ENCODE peak calls at places on chromosomes 4 and X, in ten cellular contexts. L, H, N, Q, A, B, T, J, O and C are unnamed samples.

GRCh38 chrX:81054904-81055303 is 146.8 kb downstream of the HMGN5 start:
- DNase-seq in L (peak), H (no peak), N (no peak), Q (no peak), A (no peak), B (no peak), T (no peak), J (no peak), O (no peak), C (no peak)

GRCh38 chr4:68498413-68499007 is 51.2 kb downstream of the TMPRSS11E start:
- DNase-seq in L (peak), H (peak), N (peak), Q (peak), A (peak), B (no peak), T (peak), J (peak), O (no peak), C (peak)

GRCh38 chr4:75924309-75924708 is 16.5 kb downstream of the NAAA start:
- DNase-seq in L (no peak), H (no peak), N (no peak), Q (no peak), A (no peak), B (no peak), T (no peak), J (no peak), O (no peak), C (no peak)

GRCh38 chrX:153908219-153908875 is 3.9 kb downstream of the AVPR2 start:
- DNase-seq in L (peak), H (no peak), N (no peak), Q (no peak), A (no peak), B (no peak), T (no peak), J (no peak), O (no peak), C (no peak)

GRCh38 chrX:19886888-19887531 is 390 bp downstream of the SH3KBP1 start:
- DNase-seq in L (peak), H (no peak), N (peak), Q (no peak), A (peak), B (no peak), T (no peak), J (no peak), O (no peak), C (no peak)

GRCh38 chrX:70219938-70220764 is 14.3 kb upstream of the AWAT1 start:
- DNase-seq in L (peak), H (peak), N (no peak), Q (peak), A (peak), B (no peak), T (no peak), J (no peak), O (no peak), C (no peak)

GRCh38 chr4:125776146-125776545 is 461.4 kb downstream of the FAT4 start:
- DNase-seq in L (no peak), H (no peak), N (no peak), Q (no peak), A (no peak), B (no peak), T (no peak), J (no peak), O (no peak), C (no peak)

GRCh38 chr4:40395908-40396806 is 61.0 kb downstream of the CHRNA9 start:
- DNase-seq in L (no peak), H (peak), N (no peak), Q (peak), A (peak), B (peak), T (no peak), J (no peak), O (no peak), C (peak)

GRCh38 chr4:77800483-77801259 is 18.5 kb downstream of the CNOT6L start:
- DNase-seq in L (no peak), H (no peak), N (no peak), Q (no peak), A (no peak), B (no peak), T (no peak), J (no peak), O (no peak), C (peak)

GRCh38 chrX:56751071-56751470 is 22.0 kb downstream of the NBDY start:
- DNase-seq in L (no peak), H (no peak), N (no peak), Q (no peak), A (no peak), B (no peak), T (no peak), J (no peak), O (no peak), C (no peak)

GRCh38 chr4:3784469-3785291 is 18.5 kb downstream of the ADRA2C start:
- DNase-seq in L (no peak), H (no peak), N (no peak), Q (no peak), A (no peak), B (no peak), T (no peak), J (no peak), O (no peak), C (no peak)

GRCh38 chrX:9612146-9612505 is 147.3 kb downstream of the TBL1X start:
- DNase-seq in L (no peak), H (no peak), N (no peak), Q (peak), A (no peak), B (no peak), T (no peak), J (no peak), O (no peak), C (no peak)

GRCh38 chr4:32462944-32463343 is 1742.8 kb downstream of the PCDH7 start:
- DNase-seq in L (no peak), H (no peak), N (no peak), Q (no peak), A (peak), B (no peak), T (no peak), J (no peak), O (no peak), C (no peak)

GRCh38 chr4:37453361-37454262 is 209.1 kb downstream of the NWD2 start:
- DNase-seq in L (peak), H (peak), N (no peak), Q (no peak), A (peak), B (peak), T (peak), J (peak), O (no peak), C (no peak)

GRCh38 chr4:108484187-108484586 is 136.2 kb upstream of the RPL34 start:
- DNase-seq in L (no peak), H (no peak), N (no peak), Q (no peak), A (no peak), B (no peak), T (no peak), J (no peak), O (no peak), C (no peak)

GRCh38 chr4:53039741-53040458 is 177.8 kb downstream of the RASL11B start:
- DNase-seq in L (no peak), H (no peak), N (no peak), Q (no peak), A (no peak), B (no peak), T (no peak), J (no peak), O (no peak), C (no peak)

GRCh38 chrX:13748486-13748885 is 13.9 kb downstream of the OFD1 start:
- DNase-seq in L (no peak), H (no peak), N (no peak), Q (no peak), A (no peak), B (no peak), T (no peak), J (no peak), O (no peak), C (no peak)

GRCh38 chr4:112183252-112183651 is 38.0 kb downstream of the FAM241A start:
- DNase-seq in L (no peak), H (no peak), N (no peak), Q (no peak), A (no peak), B (no peak), T (peak), J (no peak), O (no peak), C (no peak)

GRCh38 chrX:17608898-17609297 is 128.4 kb upstream of the SCML1 start:
- DNase-seq in L (no peak), H (no peak), N (no peak), Q (no peak), A (no peak), B (no peak), T (no peak), J (no peak), O (no peak), C (no peak)

GRCh38 chr4:152666946-152667345 is 12.9 kb downstream of the TMEM154 start:
- DNase-seq in L (no peak), H (no peak), N (no peak), Q (no peak), A (no peak), B (no peak), T (no peak), J (no peak), O (no peak), C (no peak)

GRCh38 chr4:152665691-152666410 is 13.9 kb downstream of the TMEM154 start:
- DNase-seq in L (no peak), H (no peak), N (no peak), Q (no peak), A (no peak), B (no peak), T (no peak), J (no peak), O (no peak), C (no peak)

GRCh38 chr4:152661649-152662048 is 18.1 kb downstream of the TMEM154 start:
- DNase-seq in L (no peak), H (no peak), N (no peak), Q (no peak), A (no peak), B (no peak), T (peak), J (no peak), O (no peak), C (no peak)

GRCh38 chr4:152660526-152660925 is 19.3 kb downstream of the TMEM154 start:
- DNase-seq in L (no peak), H (no peak), N (no peak), Q (no peak), A (no peak), B (no peak), T (no peak), J (no peak), O (no peak), C (no peak)

DNA sequence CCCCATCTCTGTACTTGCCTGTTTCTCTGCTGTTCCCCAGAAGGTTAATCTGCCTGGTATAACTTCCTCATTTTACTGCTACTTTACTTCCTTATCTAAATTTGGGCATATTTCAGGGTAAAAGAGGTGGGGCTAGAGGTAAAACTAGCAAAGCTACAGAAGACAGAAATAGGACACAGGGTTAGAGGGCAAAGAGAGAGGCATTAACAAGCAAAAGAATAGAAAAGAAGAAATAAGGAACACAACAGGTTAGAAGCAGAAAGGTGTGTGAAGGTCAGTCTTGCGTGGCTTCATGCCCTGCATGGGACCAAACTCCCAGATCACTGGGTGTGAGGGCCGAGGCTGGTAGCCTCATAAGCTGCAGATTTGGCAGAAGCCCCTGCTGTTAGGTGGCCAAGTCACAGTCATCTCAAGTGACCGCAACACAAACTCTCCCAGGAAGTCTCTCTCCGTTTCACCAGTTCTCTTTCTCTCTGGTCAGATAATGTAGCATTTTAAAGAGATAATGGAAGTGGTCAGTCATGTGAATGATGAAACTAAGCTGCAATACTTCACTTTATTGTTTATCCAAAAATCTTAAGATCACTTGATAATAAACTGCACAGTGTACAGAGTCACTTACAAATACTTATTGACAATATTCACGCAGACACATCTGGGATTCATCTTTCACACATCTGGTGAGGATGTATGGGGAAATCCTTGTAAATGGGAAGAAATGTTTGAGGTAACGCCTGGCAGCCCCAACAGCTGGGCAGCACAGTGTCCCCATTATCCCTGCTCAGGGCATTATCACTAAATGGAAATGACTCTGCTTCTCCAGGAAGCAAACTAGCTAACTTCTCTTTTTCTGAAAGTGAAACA is 16.4 kb downstream of the TMEM154 start:
- DNase-seq in L (no peak), H (no peak), N (no peak), Q (no peak), A (no peak), B (no peak), T (peak), J (no peak), O (no peak), C (no peak)
- H3K4me3 ChIP-seq in L (no peak), H (no peak), N (no peak), Q (no peak), A (no peak), B (no peak), T (peak), J (no peak), O (no peak), C (no peak)

GRCh38 chr4:98466868-98467599 is 191.4 kb downstream of the TSPAN5 start:
- DNase-seq in L (no peak), H (no peak), N (no peak), Q (no peak), A (no peak), B (no peak), T (no peak), J (no peak), O (no peak), C (no peak)
- H3K4me3 ChIP-seq in L (no peak), H (no peak), N (no peak), Q (no peak), A (no peak), B (peak), T (peak), J (no peak), O (no peak), C (no peak)

GRCh38 chrX:48086119-48086518 is 14.7 kb upstream of the ZNF630 start:
- DNase-seq in L (no peak), H (no peak), N (no peak), Q (no peak), A (no peak), B (no peak), T (no peak), J (no peak), O (no peak), C (no peak)

GRCh38 chrX:48083706-48084105 is 12.3 kb upstream of the ZNF630 start:
- DNase-seq in L (no peak), H (no peak), N (no peak), Q (no peak), A (no peak), B (no peak), T (no peak), J (no peak), O (no peak), C (no peak)

GRCh38 chrX:48083212-48083611 is 11.8 kb upstream of the ZNF630 start:
- DNase-seq in L (no peak), H (peak), N (peak), Q (no peak), A (peak), B (no peak), T (peak), J (no peak), O (no peak), C (peak)
- H3K4me3 ChIP-seq in L (no peak), H (no peak), N (no peak), Q (no peak), A (no peak), B (no peak), T (no peak), J (no peak), O (no peak), C (no peak)

DNA sequence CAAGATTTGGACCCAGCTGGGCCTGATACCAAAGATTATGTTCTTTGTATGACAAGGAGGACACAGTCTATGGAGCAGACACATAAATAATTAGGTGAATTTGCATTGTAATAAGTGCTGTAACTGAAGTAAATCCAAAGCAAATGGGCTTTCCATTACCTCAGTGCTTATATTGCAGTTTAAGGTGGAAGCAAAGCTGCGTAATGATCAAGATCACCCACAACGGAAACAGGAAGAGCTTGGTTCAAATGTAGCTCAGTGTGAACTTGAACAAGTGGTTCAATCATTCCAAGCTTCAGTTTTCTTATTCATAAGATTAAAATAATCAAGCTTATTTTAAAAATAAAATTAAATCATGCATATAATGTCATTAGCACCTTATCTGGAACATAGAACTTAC is 19.1 kb upstream of the RASGEF1B start:
- DNase-seq in L (no peak), H (no peak), N (no peak), Q (no peak), A (no peak), B (no peak), T (peak), J (no peak), O (no peak), C (no peak)
- H3K4me3 ChIP-seq in L (no peak), H (no peak), N (no peak), Q (no peak), A (no peak), B (no peak), T (no peak), J (no peak), O (no peak), C (no peak)

GRCh38 chr4:31125061-31125460 is 404.9 kb downstream of the PCDH7 start:
- DNase-seq in L (no peak), H (no peak), N (no peak), Q (no peak), A (no peak), B (no peak), T (no peak), J (no peak), O (no peak), C (no peak)

GRCh38 chr4:31124008-31124645 is 404.0 kb downstream of the PCDH7 start:
- DNase-seq in L (no peak), H (no peak), N (no peak), Q (no peak), A (no peak), B (no peak), T (no peak), J (no peak), O (no peak), C (no peak)

GRCh38 chr4:31130930-31131329 is 410.8 kb downstream of the PCDH7 start:
- DNase-seq in L (no peak), H (no peak), N (no peak), Q (no peak), A (no peak), B (no peak), T (no peak), J (no peak), O (no peak), C (no peak)

GRCh38 chr4:31125496-31125895 is 405.3 kb downstream of the PCDH7 start:
- DNase-seq in L (no peak), H (no peak), N (no peak), Q (no peak), A (no peak), B (no peak), T (no peak), J (no peak), O (no peak), C (no peak)
- H3K4me3 ChIP-seq in L (no peak), H (no peak), N (no peak), Q (no peak), A (no peak), B (no peak), T (no peak), J (no peak), O (no peak), C (no peak)

DNA sequence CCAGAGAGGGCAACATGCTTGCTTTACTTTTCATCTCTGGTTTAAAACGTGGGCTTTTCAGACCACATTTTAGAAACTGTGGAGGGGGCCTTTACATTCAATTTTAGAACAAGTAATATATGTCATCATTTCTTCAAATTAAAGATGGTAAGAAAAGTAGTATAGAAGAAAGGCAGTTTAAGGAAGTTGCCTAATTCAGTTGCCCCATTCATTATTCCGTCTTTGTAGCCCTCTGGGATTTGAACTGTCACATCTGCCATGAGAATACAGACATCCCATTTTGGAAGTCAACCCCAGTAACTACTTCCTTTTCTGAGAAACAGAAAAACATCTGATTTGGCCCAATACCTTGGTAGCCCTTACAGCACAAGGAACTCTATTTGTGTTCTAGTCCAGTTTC is 61.2 kb downstream of the PASD1 start:
- DNase-seq in L (no peak), H (no peak), N (no peak), Q (no peak), A (no peak), B (no peak), T (no peak), J (no peak), O (no peak), C (no peak)
- H3K4me3 ChIP-seq in L (no peak), H (no peak), N (no peak), Q (no peak), A (no peak), B (no peak), T (no peak), J (no peak), O (no peak), C (no peak)

GRCh38 chr4:2256156-2256731 is 5.7 kb downstream of the MXD4 start:
- DNase-seq in L (peak), H (peak), N (no peak), Q (no peak), A (peak), B (peak), T (no peak), J (no peak), O (no peak), C (no peak)
- H3K4me3 ChIP-seq in L (no peak), H (no peak), N (no peak), Q (no peak), A (no peak), B (peak), T (no peak), J (no peak), O (no peak), C (no peak)